ENCODE peak calls at places on chromosomes 13 and 19, in six cellular contexts. One of them, this sample, is unnamed.

GRCh38 chr19:7251502-7251901 is 42.7 kb downstream of the INSR start:
- DNase-seq in IMR-90: no peak
- DNase-seq in right lobe of liver: no peak
- DNase-seq in uterus: no peak
- DNase-seq in A549: no peak
- DNase-seq in body of pancreas: no peak
- DNase-seq in this sample: no peak

GRCh38 chr13:87234981-87235380 is 436.2 kb upstream of the SLITRK5 start:
- DNase-seq in right lobe of liver: no peak
- DNase-seq in A549: no peak
- DNase-seq in body of pancreas: no peak
- DNase-seq in uterus: no peak
- DNase-seq in IMR-90: peak; percentile 64
- DNase-seq in this sample: no peak

GRCh38 chr19:18606281-18607221 is at the start of gene CRLF1:
- DNase-seq in A549: no peak
- DNase-seq in uterus: no peak
- DNase-seq in right lobe of liver: no peak
- DNase-seq in IMR-90: no peak
- DNase-seq in body of pancreas: no peak
- DNase-seq in this sample: no peak

GRCh38 chr19:30719991-30720329 is 347.8 kb downstream of the ZNF536 start:
- DNase-seq in IMR-90: no peak
- DNase-seq in uterus: peak; percentile 28
- DNase-seq in A549: no peak
- DNase-seq in right lobe of liver: no peak
- DNase-seq in body of pancreas: peak; percentile 36
- DNase-seq in this sample: no peak

GRCh38 chr19:7868326-7868670 is 5.9 kb downstream of the PRR36 start:
- DNase-seq in right lobe of liver: no peak
- DNase-seq in IMR-90: no peak
- DNase-seq in body of pancreas: no peak
- DNase-seq in uterus: no peak
- DNase-seq in A549: peak; percentile 68
- DNase-seq in this sample: no peak

GRCh38 chr19:35531291-35531690 is 2.0 kb upstream of the GAPDHS start:
- DNase-seq in A549: no peak
- DNase-seq in uterus: no peak
- DNase-seq in IMR-90: no peak
- DNase-seq in body of pancreas: no peak
- DNase-seq in right lobe of liver: no peak
- DNase-seq in this sample: no peak

GRCh38 chr13:25608181-25608580 is 236.4 kb downstream of the ATP8A2 start:
- DNase-seq in right lobe of liver: no peak
- DNase-seq in body of pancreas: no peak
- DNase-seq in IMR-90: no peak
- DNase-seq in A549: no peak
- DNase-seq in uterus: no peak
- DNase-seq in this sample: no peak

GRCh38 chr13:94419304-94419943 is 60.1 kb downstream of the DCT start:
- DNase-seq in A549: no peak
- DNase-seq in uterus: no peak
- DNase-seq in body of pancreas: no peak
- DNase-seq in IMR-90: peak; percentile 86
- DNase-seq in right lobe of liver: no peak
- DNase-seq in this sample: no peak

GRCh38 chr13:39408512-39408911 is 194.5 kb downstream of the LHFPL6 start:
- DNase-seq in uterus: no peak
- DNase-seq in right lobe of liver: no peak
- DNase-seq in body of pancreas: no peak
- DNase-seq in A549: no peak
- DNase-seq in IMR-90: no peak
- DNase-seq in this sample: no peak

GRCh38 chr13:75362026-75362425 is 119.9 kb downstream of the TBC1D4 start:
- DNase-seq in right lobe of liver: no peak
- DNase-seq in uterus: no peak
- DNase-seq in A549: no peak
- DNase-seq in IMR-90: no peak
- DNase-seq in body of pancreas: no peak
- DNase-seq in this sample: no peak

GRCh38 chr13:114104626-114105350 is 27.6 kb downstream of the RASA3 start:
- DNase-seq in uterus: peak; percentile 13
- DNase-seq in IMR-90: no peak
- DNase-seq in body of pancreas: peak; percentile 7
- DNase-seq in A549: no peak
- DNase-seq in right lobe of liver: peak; percentile 43
- DNase-seq in this sample: no peak

GRCh38 chr13:102598061-102598460 is 1.3 kb downstream of the TPP2 start:
- DNase-seq in uterus: no peak
- DNase-seq in body of pancreas: no peak
- DNase-seq in right lobe of liver: no peak
- DNase-seq in IMR-90: peak; percentile 6
- DNase-seq in A549: no peak
- DNase-seq in this sample: no peak

GRCh38 chr13:113069861-113070805 is 35.5 kb upstream of the F7 start:
- DNase-seq in right lobe of liver: no peak
- DNase-seq in body of pancreas: no peak
- DNase-seq in uterus: no peak
- DNase-seq in A549: no peak
- DNase-seq in IMR-90: no peak
- DNase-seq in this sample: no peak

GRCh38 chr19:35793381-35794165 is 18.2 kb downstream of the ARHGAP33 start:
- DNase-seq in IMR-90: no peak
- DNase-seq in uterus: no peak
- DNase-seq in body of pancreas: no peak
- DNase-seq in right lobe of liver: no peak
- DNase-seq in A549: peak; percentile 42
- DNase-seq in this sample: no peak

GRCh38 chr13:67763316-67763715 is 533.2 kb upstream of the PCDH9 start:
- DNase-seq in right lobe of liver: no peak
- DNase-seq in uterus: no peak
- DNase-seq in A549: no peak
- DNase-seq in body of pancreas: no peak
- DNase-seq in IMR-90: no peak
- DNase-seq in this sample: no peak

GRCh38 chr13:112619730-112620639 is 32.0 kb upstream of the TUBGCP3 start:
- DNase-seq in body of pancreas: no peak
- DNase-seq in A549: peak; percentile 7
- DNase-seq in uterus: no peak
- DNase-seq in right lobe of liver: no peak
- DNase-seq in IMR-90: no peak
- DNase-seq in this sample: no peak

GRCh38 chr13:45055198-45055901 is 65.0 kb upstream of the GTF2F2 start:
- DNase-seq in A549: peak; percentile 22
- DNase-seq in uterus: peak; percentile 49
- DNase-seq in body of pancreas: no peak
- DNase-seq in right lobe of liver: no peak
- DNase-seq in IMR-90: peak; percentile 93
- DNase-seq in this sample: no peak

GRCh38 chr13:20073775-20074174 is 87.1 kb downstream of the GJA3 start:
- DNase-seq in uterus: no peak
- DNase-seq in A549: no peak
- DNase-seq in right lobe of liver: no peak
- DNase-seq in IMR-90: no peak
- DNase-seq in body of pancreas: no peak
- DNase-seq in this sample: no peak

GRCh38 chr19:28744943-28745342 is 468.0 kb downstream of the UQCRFS1 start:
- DNase-seq in IMR-90: no peak
- DNase-seq in right lobe of liver: no peak
- DNase-seq in A549: no peak
- DNase-seq in uterus: no peak
- DNase-seq in body of pancreas: no peak
- DNase-seq in this sample: no peak

DNA sequence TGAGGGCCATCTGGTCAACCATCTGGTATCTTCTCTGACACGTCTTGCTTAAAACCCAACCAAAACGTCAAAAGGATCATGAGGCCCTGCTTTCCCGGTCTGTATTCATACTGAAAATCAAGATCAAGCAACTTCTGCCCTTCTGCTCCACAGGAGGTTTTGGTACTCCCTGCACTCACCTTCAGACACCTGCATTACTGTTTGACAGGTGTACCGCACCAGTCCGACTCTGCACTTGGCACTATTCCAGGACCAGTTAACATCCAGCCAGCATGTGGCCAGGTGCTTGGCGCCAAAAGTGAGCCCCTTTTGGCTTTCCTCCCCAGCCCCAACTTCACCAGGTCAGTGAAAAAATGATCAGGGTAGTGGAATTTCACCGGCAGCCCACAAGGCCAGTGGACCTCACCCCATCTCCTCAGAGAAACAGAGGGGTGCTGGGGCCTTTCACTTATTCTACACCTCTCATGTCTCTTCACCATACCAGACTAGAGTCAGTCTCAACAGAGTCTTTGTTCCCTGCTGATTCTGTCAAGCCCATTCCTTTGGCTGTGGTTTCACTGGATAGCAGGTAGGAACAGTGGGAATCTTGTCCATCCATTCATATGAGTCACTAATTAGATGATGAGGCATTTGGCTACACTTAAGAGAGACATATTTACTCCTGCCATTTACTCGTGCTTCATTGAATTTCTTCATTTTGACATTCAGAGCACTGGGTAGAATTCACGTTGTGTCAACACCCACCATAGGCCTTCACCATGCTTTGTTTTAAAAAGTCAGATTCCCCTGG is 85.3 kb downstream of the ZNF726 start:
- DNase-seq in uterus: no peak
- DNase-seq in A549: no peak
- DNase-seq in body of pancreas: no peak
- DNase-seq in IMR-90: no peak
- DNase-seq in right lobe of liver: no peak
- DNase-seq in this sample: no peak
- H3K9me3 ChIP-seq in uterus: no peaks in the 10 kb centered on the region
- H3K9me3 ChIP-seq in A549: peaks cover 63% of the 10 kb centered on the region
- H3K9me3 ChIP-seq in body of pancreas: no peaks in the 10 kb centered on the region
- H3K9me3 ChIP-seq in IMR-90: peaks cover 57% of the 10 kb centered on the region
- H3K9me3 ChIP-seq in right lobe of liver: no peaks in the 10 kb centered on the region
- H3K9me3 ChIP-seq in this sample: no peaks in the 10 kb centered on the region

GRCh38 chr19:5717215-5717614 is 2.7 kb downstream of the LONP1 start:
- DNase-seq in IMR-90: no peak
- DNase-seq in body of pancreas: no peak
- DNase-seq in uterus: no peak
- DNase-seq in A549: no peak
- DNase-seq in right lobe of liver: no peak
- DNase-seq in this sample: no peak

GRCh38 chr19:5719274-5719960 is 529 bp downstream of the LONP1 start:
- DNase-seq in IMR-90: peak; percentile 13
- DNase-seq in right lobe of liver: no peak
- DNase-seq in uterus: no peak
- DNase-seq in A549: no peak
- DNase-seq in body of pancreas: peak; percentile 23
- DNase-seq in this sample: peak; percentile 32

GRCh38 chr19:5718032-5718578 is 1.8 kb downstream of the LONP1 start:
- DNase-seq in uterus: no peak
- DNase-seq in IMR-90: peak; percentile 72
- DNase-seq in A549: no peak
- DNase-seq in body of pancreas: no peak
- DNase-seq in right lobe of liver: no peak
- DNase-seq in this sample: no peak

GRCh38 chr19:5718579-5719273 is 1.2 kb downstream of the LONP1 start:
- DNase-seq in uterus: no peak
- DNase-seq in right lobe of liver: no peak
- DNase-seq in body of pancreas: peak; percentile 25
- DNase-seq in IMR-90: peak; percentile 91
- DNase-seq in A549: peak; percentile 46
- DNase-seq in this sample: no peak

DNA sequence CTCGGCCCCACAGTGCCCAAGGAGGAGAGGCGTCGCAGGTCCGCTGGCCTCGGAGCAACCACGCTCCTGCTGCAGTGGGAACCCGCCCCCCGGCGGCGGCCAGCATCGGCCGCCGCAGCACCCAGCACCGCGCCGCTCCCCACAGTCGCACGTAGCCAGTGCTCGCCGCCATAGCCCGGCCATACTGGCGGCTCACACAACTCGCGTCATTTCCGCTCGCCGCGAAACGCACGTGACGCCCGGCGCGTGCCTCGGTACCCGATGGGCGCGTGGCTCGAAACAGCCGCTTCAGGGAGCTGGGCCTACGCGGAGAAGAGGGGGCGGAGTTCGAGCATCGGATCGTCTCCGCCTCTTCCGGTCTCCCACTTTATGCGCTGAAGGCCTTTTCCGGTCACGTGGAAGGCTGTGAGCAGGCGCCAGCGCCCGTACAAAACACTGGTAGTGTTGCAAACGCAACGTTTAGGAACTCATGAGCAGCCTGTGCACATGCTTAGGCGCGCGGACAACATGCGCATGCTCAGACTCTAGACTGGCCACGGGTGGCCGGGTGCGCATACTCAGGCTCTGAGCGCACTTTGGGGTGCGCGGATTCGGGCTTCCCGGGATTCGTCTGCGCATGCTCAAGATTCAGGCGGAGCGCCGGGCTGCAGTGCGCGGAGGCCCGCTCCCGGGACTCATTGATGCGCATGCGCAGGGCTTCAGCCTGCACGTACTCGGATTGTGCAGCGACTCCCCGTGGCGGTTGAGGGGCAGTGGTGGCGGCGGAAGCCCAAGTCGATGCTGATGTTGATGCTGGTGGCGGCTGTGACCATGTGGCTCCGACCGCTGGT is at the start of the genes CATSPERD and LONP1:
- DNase-seq in body of pancreas: peak; percentile 99
- DNase-seq in IMR-90: peak; percentile 99
- DNase-seq in uterus: peak; percentile 97
- DNase-seq in right lobe of liver: peak; percentile 99
- DNase-seq in A549: peak; percentile 98
- DNase-seq in this sample: peak; percentile 98
- TF ChIP-seq POLR2A in body of pancreas: peak; percentile 80
- TF ChIP-seq POLR2A in IMR-90: peak; percentile 96
- TF ChIP-seq POLR2A in uterus: peak; percentile 6
- TF ChIP-seq POLR2A in right lobe of liver: peak; percentile 77
- TF ChIP-seq POLR2A in A549: peak; percentile 61
- TF ChIP-seq POLR2A in this sample: peak; percentile 42

DNA sequence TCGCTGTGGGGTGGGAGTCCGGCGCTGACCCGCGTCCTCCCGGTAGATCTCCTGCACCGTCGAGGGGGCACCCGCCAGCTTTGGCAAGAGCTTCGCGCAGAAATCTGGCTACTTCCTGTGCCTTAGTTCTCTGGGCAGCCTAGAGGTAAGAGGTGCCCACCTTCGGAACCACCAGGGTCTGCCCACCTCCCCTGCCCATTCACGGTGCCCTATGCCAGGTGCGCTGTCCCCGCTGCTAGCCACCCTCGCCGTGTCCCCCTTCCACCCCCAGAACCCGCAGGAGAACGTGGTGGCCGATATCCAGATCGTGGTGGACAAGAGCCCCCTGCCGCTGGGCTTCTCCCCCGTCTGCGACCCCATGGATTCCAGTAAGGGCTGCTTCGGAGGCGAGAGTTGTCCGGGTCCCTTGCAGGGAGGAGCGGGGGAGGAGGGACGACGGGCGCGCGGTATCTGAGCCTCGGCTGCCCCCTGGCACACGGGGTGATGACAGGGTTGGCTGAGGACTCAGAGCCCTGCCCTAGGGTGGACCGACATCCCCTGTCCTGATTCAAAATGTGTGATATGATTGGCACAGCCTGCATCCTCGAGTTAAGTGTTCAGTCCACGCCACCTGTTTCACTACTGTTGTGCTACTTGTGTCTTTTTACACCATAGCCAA is 549 bp downstream of the MVB12A start:
- DNase-seq in body of pancreas: peak; percentile 21
- DNase-seq in uterus: peak; percentile 52
- DNase-seq in right lobe of liver: peak; percentile 66
- DNase-seq in A549: peak; percentile 46
- DNase-seq in IMR-90: no peak
- DNase-seq in this sample: no peak
- TF ChIP-seq CTCF in body of pancreas: no peak
- TF ChIP-seq CTCF in uterus: peak; percentile 30
- TF ChIP-seq CTCF in right lobe of liver: no peak
- TF ChIP-seq CTCF in A549: no peak
- TF ChIP-seq CTCF in IMR-90: no peak
- TF ChIP-seq CTCF in this sample: no peak

GRCh38 chr19:58107778-58108545 is 9.9 kb upstream of the ZSCAN18 start:
- DNase-seq in A549: no peak
- DNase-seq in body of pancreas: no peak
- DNase-seq in IMR-90: no peak
- DNase-seq in uterus: no peak
- DNase-seq in right lobe of liver: no peak
- DNase-seq in this sample: no peak
- H3K9me3 ChIP-seq in A549: peaks cover 88% of the 10 kb centered on the region
- H3K9me3 ChIP-seq in body of pancreas: peaks cover 8% of the 10 kb centered on the region
- H3K9me3 ChIP-seq in IMR-90: peaks cover 63% of the 10 kb centered on the region
- H3K9me3 ChIP-seq in uterus: peaks cover 28% of the 10 kb centered on the region
- H3K9me3 ChIP-seq in right lobe of liver: peaks cover 21% of the 10 kb centered on the region
- H3K9me3 ChIP-seq in this sample: peaks cover 96% of the 10 kb centered on the region